ENCODE peak calls at places on chromosomes 2 and 18, in nine cellular contexts. N is naive thymus-derived CD8-positive, alpha-beta T cell; E is iPS-NIHi11; S is neural crest cell; H is GM20000; Q is stimulated activated CD4-positive, alpha-beta T cell treated with anti-CD3 and anti-CD28 coated beads, Interleukin-1b, Interleukin-23, amount 100 ng/mL, for 24 hours; I is cardiac fibroblast; W is sigmoid colon; P is amniotic stem cell. Z is an unnamed sample.

GRCh38 chr2:15845737-15846405 is 94.5 kb upstream of the MYCN start:
- DNase-seq in E (no peak), Q (no peak), P (no peak), W (no peak), I (no peak), S (no peak), H (no peak), N (no peak), Z (no peak)

GRCh38 chr2:129753261-129753660 is 226.2 kb upstream of the RAB6C start:
- DNase-seq in Q (no peak), S (no peak), P (no peak), E (no peak), W (no peak), N (no peak), I (no peak), H (no peak), Z (no peak)

GRCh38 chr2:121567957-121568409 is 37.3 kb downstream of the RNU4ATAC start:
- DNase-seq in N (no peak), P (no peak), S (peak; percentile 48), Q (no peak), I (peak; percentile 34), E (no peak), H (no peak), W (no peak), Z (no peak)

GRCh38 chr2:127201452-127201851 is 18.6 kb downstream of the CYP27C1 start:
- DNase-seq in I (no peak), S (no peak), N (no peak), E (no peak), W (no peak), H (no peak), P (no peak), Q (no peak), Z (no peak)

GRCh38 chr2:57987835-57988573 is 58.6 kb upstream of the VRK2 start:
- DNase-seq in N (no peak), W (no peak), H (no peak), P (no peak), I (peak; percentile 4), Q (no peak), E (no peak), S (no peak), Z (no peak)

GRCh38 chr2:196718796-196719564 is 79.5 kb downstream of the CCDC150 start:
- DNase-seq in P (peak; percentile 64), E (peak; percentile 53), I (peak; percentile 60), S (no peak), H (no peak), Q (no peak), W (no peak), N (no peak), Z (no peak)

GRCh38 chr2:13193900-13194299 is 477.2 kb downstream of the TRIB2 start:
- DNase-seq in H (peak; percentile 13), P (peak; percentile 3), I (peak; percentile 59), W (no peak), Q (no peak), E (peak; percentile 39), S (no peak), N (no peak), Z (peak; percentile 86)

GRCh38 chr2:6975988-6976387 is 58.8 kb downstream of the RNF144A start:
- DNase-seq in E (no peak), Q (no peak), W (no peak), I (peak; percentile 23), N (no peak), S (no peak), P (no peak), H (no peak), Z (no peak)

GRCh38 chr2:156342252-156343095 is 10.0 kb upstream of the NR4A2 start:
- DNase-seq in W (peak; percentile 99), N (peak; percentile 89), P (peak; percentile 92), I (peak; percentile 94), Q (peak; percentile 67), H (peak; percentile 90), S (peak; percentile 84), E (peak; percentile 91), Z (no peak)

GRCh38 chr2:23782647-23783046 is 144.3 kb downstream of the ATAD2B start:
- DNase-seq in E (no peak), N (no peak), P (no peak), W (no peak), I (no peak), H (no peak), S (no peak), Q (no peak), Z (no peak)

GRCh38 chr18:48780151-48781001 is 170.4 kb downstream of the SMAD7 start:
- DNase-seq in W (no peak), E (no peak), H (no peak), I (peak; percentile 19), N (no peak), P (no peak), S (no peak), Q (no peak), Z (no peak)

GRCh38 chr2:62477573-62477972 is 28.4 kb downstream of the TMEM17 start:
- DNase-seq in E (no peak), W (no peak), Q (no peak), I (no peak), S (no peak), P (no peak), H (no peak), N (no peak), Z (no peak)

GRCh38 chr2:237693281-237694039 is 66.1 kb downstream of the LRRFIP1 start:
- DNase-seq in P (no peak), E (no peak), Q (no peak), W (peak; percentile 69), I (peak; percentile 86), S (no peak), H (no peak), N (no peak), Z (peak; percentile 53)

GRCh38 chr2:239445771-239446524 is 45.1 kb upstream of the HDAC4 start:
- DNase-seq in S (no peak), N (no peak), H (no peak), W (no peak), I (no peak), E (no peak), Q (no peak), P (no peak), Z (no peak)

GRCh38 chr2:168976034-168976654 is 55.0 kb downstream of the ABCB11 start:
- DNase-seq in W (no peak), I (no peak), N (no peak), S (no peak), E (no peak), H (no peak), P (no peak), Q (no peak), Z (no peak)

GRCh38 chr2:80105020-80105419 is 199.5 kb downstream of the LRRTM1 start:
- DNase-seq in E (no peak), I (no peak), W (no peak), N (no peak), H (no peak), P (no peak), Q (no peak), S (no peak), Z (no peak)

GRCh38 chr2:191636235-191636543 is 41.7 kb upstream of the NABP1 start:
- DNase-seq in Q (no peak), H (no peak), E (no peak), S (no peak), W (no peak), P (no peak), I (peak; percentile 88), N (no peak), Z (no peak)

GRCh38 chr2:192195548-192196418 is 1.1 kb upstream of the TMEFF2 start:
- DNase-seq in I (peak; percentile 43), N (peak; percentile 17), H (peak; percentile 31), W (peak; percentile 62), P (no peak), S (peak; percentile 26), E (peak; percentile 56), Q (no peak), Z (no peak)

GRCh38 chr18:62526098-62527025 is 3.5 kb downstream of the ZCCHC2 start:
- DNase-seq in E (peak; percentile 81), W (peak; percentile 92), I (peak; percentile 86), P (peak; percentile 41), S (peak; percentile 69), Q (no peak), N (peak; percentile 54), H (peak; percentile 87), Z (peak; percentile 74)

GRCh38 chr2:121561617-121562268 is 31.1 kb downstream of the RNU4ATAC start:
- DNase-seq in P (no peak), H (no peak), I (peak; percentile 51), E (no peak), N (no peak), W (no peak), S (no peak), Q (no peak), Z (no peak)

GRCh38 chr2:119389615-119390306 is 23.0 kb downstream of the DBI start:
- DNase-seq in I (peak; percentile 65), P (no peak), W (no peak), H (no peak), S (no peak), N (no peak), E (no peak), Q (no peak), Z (no peak)

GRCh38 chr2:197251576-197251975 is 59.0 kb downstream of the ANKRD44 start:
- DNase-seq in W (no peak), E (no peak), N (no peak), Q (no peak), I (peak; percentile 81), S (no peak), P (no peak), H (no peak), Z (no peak)

GRCh38 chr2:53969285-53970094 is 1.3 kb downstream of the PSME4 start:
- DNase-seq in H (peak; percentile 47), N (no peak), Q (no peak), S (no peak), I (peak; percentile 83), W (no peak), P (peak; percentile 71), E (no peak), Z (peak; percentile 70)

GRCh38 chr2:127597046-127597983 is 48.6 kb upstream of the GPR17 start:
- DNase-seq in W (peak; percentile 43), I (no peak), Q (no peak), S (no peak), P (no peak), N (no peak), E (no peak), H (no peak), Z (no peak)

GRCh38 chr2:232977438-232977971 is 35.6 kb downstream of the NGEF start:
- DNase-seq in W (no peak), E (no peak), Q (no peak), P (no peak), N (no peak), H (no peak), S (no peak), I (no peak), Z (no peak)

GRCh38 chr2:1965726-1966125 is 221.4 kb upstream of the PXDN start:
- DNase-seq in N (no peak), H (no peak), W (peak; percentile 51), S (no peak), Q (no peak), P (no peak), I (no peak), E (no peak), Z (no peak)

GRCh38 chr18:76894947-76895346 is 72.6 kb downstream of the ZNF236 start:
- DNase-seq in N (no peak), W (no peak), Q (no peak), P (no peak), I (no peak), S (no peak), H (no peak), E (no peak), Z (no peak)

GRCh38 chr2:227464851-227465250 is 7.1 kb upstream of the AGFG1 start:
- DNase-seq in N (no peak), I (no peak), E (no peak), P (no peak), W (no peak), S (no peak), Q (no peak), H (no peak), Z (no peak)

GRCh38 chr2:84906900-84907714 is 1.7 kb downstream of the TMSB10 start:
- DNase-seq in W (peak; percentile 83), P (peak; percentile 56), S (no peak), E (peak; percentile 48), I (peak; percentile 89), Q (no peak), N (no peak), H (peak; percentile 83), Z (peak; percentile 67)

GRCh38 chr2:12330916-12331315 is 385.8 kb upstream of the TRIB2 start:
- DNase-seq in Q (no peak), P (peak; percentile 30), S (no peak), W (no peak), I (peak; percentile 78), E (no peak), H (no peak), N (no peak), Z (no peak)

GRCh38 chr18:9735238-9735637 is 27.1 kb downstream of the RAB31 start:
- DNase-seq in N (no peak), Q (no peak), I (no peak), W (no peak), E (no peak), P (no peak), H (no peak), S (no peak), Z (no peak)